ENCODE peak calls at places on chromosomes 7 and 10, in four cellular contexts. M, X, P and S are unnamed samples.

GRCh38 chr10:48454302-48455054 is 148.0 kb downstream of the MAPK8 start:
- DNase-seq in M (no peak), X (no peak), P (no peak), S (no peak)

GRCh38 chr7:2051708-2052656 is 180.8 kb downstream of the MAD1L1 start:
- DNase-seq in P (no peak), X (no peak), M (no peak), S (no peak)

GRCh38 chr10:72257051-72257892 is 16.5 kb upstream of the DDIT4 start:
- DNase-seq in M (no peak), P (no peak), X (peak), S (no peak)

GRCh38 chr7:74026406-74027123 is 1.4 kb upstream of the ELN start:
- DNase-seq in M (peak), X (peak), P (peak), S (peak)

GRCh38 chr10:48611133-48611532 is 6.3 kb upstream of the ARHGAP22 start:
- DNase-seq in P (no peak), M (no peak), X (no peak), S (no peak)

GRCh38 chr10:62019685-62020361 is 118.3 kb downstream of the ARID5B start:
- DNase-seq in X (no peak), P (no peak), M (no peak), S (no peak)

GRCh38 chr7:127337581-127337980 is 54.9 kb downstream of the ZNF800 start:
- DNase-seq in M (no peak), P (no peak), X (no peak), S (no peak)

GRCh38 chr10:47189802-47190201 is 110.2 kb upstream of the GDF10 start:
- DNase-seq in M (no peak), P (no peak), X (no peak), S (no peak)

GRCh38 chr10:29229258-29229705 is 59.6 kb upstream of the LYZL1 start:
- DNase-seq in X (peak), M (no peak), P (no peak), S (no peak)

GRCh38 chr10:44992070-44992731 is 8.5 kb upstream of the ZNF22 start:
- DNase-seq in P (no peak), X (no peak), M (no peak), S (no peak)

GRCh38 chr10:61974611-61975010 is 73.1 kb downstream of the ARID5B start:
- DNase-seq in X (peak), P (no peak), M (no peak), S (no peak)

GRCh38 chr10:92830478-92831389 is 17.6 kb upstream of the EXOC6 start:
- DNase-seq in P (no peak), M (no peak), X (peak), S (no peak)

GRCh38 chr10:26540601-26541000 is 102.5 kb downstream of the APBB1IP start:
- DNase-seq in X (no peak), P (no peak), M (no peak), S (no peak)

GRCh38 chr10:126376956-126377355 is 11.3 kb downstream of the ADAM12 start:
- DNase-seq in M (no peak), X (no peak), P (no peak), S (no peak)

GRCh38 chr7:43906327-43907010 is at the start of gene URGCP:
- DNase-seq in X (peak), M (no peak), P (no peak), S (no peak)

GRCh38 chr7:40199076-40199802 is 64.4 kb downstream of the SUGCT start:
- DNase-seq in M (no peak), P (no peak), X (peak), S (no peak)

GRCh38 chr7:50588937-50589336 is 23.7 kb upstream of the DDC start:
- DNase-seq in P (no peak), X (peak), M (no peak), S (no peak)

GRCh38 chr7:42283553-42283952 is 46.5 kb upstream of the GLI3 start:
- DNase-seq in X (no peak), M (no peak), P (no peak), S (no peak)
- TF ChIP-seq TCF7L2 in X (no peak), M (no peak), P (no peak), S (no peak)

DNA sequence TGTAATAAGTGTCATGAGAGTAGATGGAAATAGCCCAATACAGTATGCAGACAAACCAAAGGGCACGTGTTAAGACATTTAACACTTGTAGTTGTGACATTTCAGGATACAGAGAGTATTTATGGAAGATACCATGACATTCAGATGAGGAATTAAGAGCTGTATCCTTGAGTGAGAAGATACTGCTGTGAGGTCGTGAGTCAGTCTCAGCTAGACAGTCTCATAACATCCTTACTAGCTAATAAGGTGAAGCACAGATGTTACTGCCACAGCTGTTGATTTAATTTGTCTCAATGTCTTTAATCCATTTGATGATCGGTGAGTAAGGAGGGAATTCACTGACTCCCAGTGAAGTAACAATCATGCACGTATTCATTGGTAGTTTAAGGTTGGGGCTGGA is 288.0 kb upstream of the AKR1E2 start:
- DNase-seq in X (no peak), M (no peak), P (no peak), S (no peak)
- TF ChIP-seq TCF7L2 in X (no peak), M (no peak), P (no peak), S (no peak)

GRCh38 chr7:154484943-154485342 is 432.7 kb downstream of the DPP6 start:
- DNase-seq in M (no peak), X (no peak), P (no peak), S (no peak)

GRCh38 chr7:154484406-154484805 is 432.2 kb downstream of the DPP6 start:
- DNase-seq in M (no peak), X (peak), P (no peak), S (no peak)

GRCh38 chr7:154482863-154483262 is 430.7 kb downstream of the DPP6 start:
- DNase-seq in M (no peak), X (no peak), P (no peak), S (no peak)

GRCh38 chr7:154474903-154475520 is 422.8 kb downstream of the DPP6 start:
- DNase-seq in M (no peak), P (no peak), X (no peak), S (no peak)

GRCh38 chr7:154480817-154481216 is 428.6 kb downstream of the DPP6 start:
- DNase-seq in M (no peak), P (no peak), X (no peak), S (no peak)
- TF ChIP-seq TCF7L2 in M (no peak), P (no peak), X (no peak), S (no peak)

GRCh38 chr7:46357851-46358250 is 436.8 kb upstream of the IGFBP3 start:
- DNase-seq in P (no peak), X (no peak), M (no peak), S (no peak)

GRCh38 chr7:46357290-46357689 is 436.2 kb upstream of the IGFBP3 start:
- DNase-seq in X (no peak), P (no peak), M (no peak), S (no peak)

GRCh38 chr7:46360811-46361210 is 439.7 kb upstream of the IGFBP3 start:
- DNase-seq in M (no peak), P (no peak), X (no peak), S (no peak)

GRCh38 chr7:46363688-46364087 is 442.6 kb upstream of the IGFBP3 start:
- DNase-seq in X (no peak), P (peak), M (no peak), S (no peak)

GRCh38 chr7:46360255-46360654 is 439.2 kb upstream of the IGFBP3 start:
- DNase-seq in M (no peak), P (no peak), X (no peak), S (no peak)
- TF ChIP-seq TCF7L2 in M (no peak), P (no peak), X (no peak), S (no peak)

DNA sequence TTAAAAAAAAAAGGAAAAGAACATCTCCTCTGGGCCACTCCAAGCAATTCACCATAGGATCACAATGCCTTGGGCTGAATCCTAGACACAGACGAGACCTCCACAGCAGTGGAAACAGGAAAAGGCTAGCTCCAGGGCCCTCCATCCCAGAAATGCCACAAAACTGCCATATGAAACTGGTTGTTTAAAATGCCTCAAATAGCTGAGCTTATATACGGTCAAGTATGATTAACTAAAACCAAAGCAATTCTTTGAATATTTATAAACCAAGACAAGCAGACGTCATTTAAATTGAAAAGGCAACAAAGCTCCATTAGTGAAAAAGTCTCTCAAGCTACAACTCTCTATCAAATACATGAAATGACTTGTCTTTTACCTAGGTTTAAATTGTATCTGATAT is 63.0 kb downstream of the DOCK4 start:
- DNase-seq in X (no peak), M (no peak), P (no peak), S (no peak)
- TF ChIP-seq TCF7L2 in X (no peak), M (no peak), P (no peak), S (no peak)

GRCh38 chr10:75773813-75774547 is 342.6 kb downstream of the LRMDA start:
- DNase-seq in M (no peak), X (no peak), P (no peak), S (no peak)
- TF ChIP-seq TCF7L2 in M (no peak), X (no peak), P (no peak), S (no peak)

DNA sequence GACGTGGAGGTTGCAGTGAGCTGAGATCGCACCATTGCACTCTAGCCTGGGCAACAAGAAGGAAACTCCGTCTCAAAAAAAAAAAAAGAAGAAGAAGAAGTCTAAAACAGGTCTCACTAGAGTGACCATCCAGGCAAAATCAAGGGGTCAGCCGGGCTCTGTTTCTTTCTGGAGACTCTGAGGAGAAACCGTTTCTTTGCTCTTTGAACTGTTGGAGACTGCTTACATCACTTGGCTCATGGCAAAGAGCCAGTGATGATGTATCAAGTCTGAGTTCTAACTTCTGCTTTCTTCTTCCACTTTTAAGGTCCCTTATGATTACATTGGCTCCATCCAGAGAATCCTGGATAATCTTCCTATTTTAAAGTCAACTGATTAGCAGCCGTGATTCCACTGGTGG is 306.8 kb downstream of the WDR11 start:
- DNase-seq in P (no peak), X (no peak), M (no peak), S (no peak)
- TF ChIP-seq TCF7L2 in P (no peak), X (no peak), M (no peak), S (no peak)

GRCh38 chr7:26156454-26157365 is 4.7 kb downstream of the NFE2L3 start:
- DNase-seq in X (peak), M (peak), P (peak), S (no peak)
- TF ChIP-seq TCF7L2 in X (no peak), M (no peak), P (no peak), S (peak)

GRCh38 chr10:80501913-80502521 is 35.7 kb upstream of the SH2D4B start:
- DNase-seq in X (no peak), P (no peak), M (no peak), S (no peak)
- TF ChIP-seq TCF7L2 in X (no peak), P (no peak), M (no peak), S (no peak)